ENCODE peak calls at places on chromosome 20, in four cellular contexts. U, S, H and B are unnamed samples.

GRCh38 chr20:10271470-10272219 is 53.0 kb downstream of the SNAP25 start:
- DNase-seq in U (no peak), S (no peak), H (peak), B (no peak)

GRCh38 chr20:62707981-62708521 is 585 bp upstream of the NTSR1 start:
- DNase-seq in S (no peak), H (no peak), U (peak), B (no peak)

GRCh38 chr20:64032706-64033624 is 3.0 kb upstream of the C20orf204 start:
- DNase-seq in H (no peak), S (no peak), U (no peak), B (no peak)

GRCh38 chr20:51311636-51312479 is 230.7 kb downstream of the NFATC2 start:
- DNase-seq in U (no peak), H (no peak), S (no peak), B (peak)

GRCh38 chr20:39878809-39879208 is 810.2 kb downstream of the MAFB start:
- DNase-seq in S (no peak), H (no peak), U (no peak), B (peak)

GRCh38 chr20:51220293-51220706 is 197.4 kb upstream of the KCNG1 start:
- DNase-seq in H (no peak), S (peak), U (peak), B (no peak)

GRCh38 chr20:54665812-54666211 is 190.4 kb downstream of the DOK5 start:
- DNase-seq in H (no peak), S (no peak), U (no peak), B (no peak)

GRCh38 chr20:47251154-47252020 is 105.1 kb downstream of the ZMYND8 start:
- DNase-seq in H (no peak), U (no peak), S (no peak), B (no peak)

GRCh38 chr20:20713244-20713765 is 861 bp upstream of the RALGAPA2 start:
- DNase-seq in U (no peak), H (no peak), S (no peak), B (no peak)

GRCh38 chr20:47558295-47558694 is 56.6 kb downstream of the NCOA3 start:
- DNase-seq in U (no peak), H (no peak), S (no peak), B (no peak)

GRCh38 chr20:36614781-36615557 is 9.4 kb downstream of the RAB5IF start:
- DNase-seq in H (no peak), U (no peak), S (no peak), B (no peak)

GRCh38 chr20:42483694-42484303 is 705.9 kb downstream of the PTPRT start:
- DNase-seq in U (peak), H (no peak), S (no peak), B (no peak)

GRCh38 chr20:6269163-6269873 is 146.5 kb upstream of the FERMT1 start:
- DNase-seq in H (no peak), S (no peak), U (no peak), B (no peak)

GRCh38 chr20:41654884-41655283 is 36.7 kb upstream of the CHD6 start:
- DNase-seq in U (no peak), S (peak), H (peak), B (no peak)

GRCh38 chr20:17315491-17316231 is 88.8 kb downstream of the PCSK2 start:
- DNase-seq in H (no peak), S (no peak), U (no peak), B (no peak)

GRCh38 chr20:7285918-7286556 is 518.6 kb downstream of the BMP2 start:
- DNase-seq in S (peak), U (peak), H (peak), B (peak)